ENCODE peak calls at places on chromosomes 11 and 22, in nine cellular contexts. A is GM12891; N is iPS-NIHi11; L is CD4-positive, alpha-beta T cell; W is PC-3; E is activated T-helper 9 cell treated with anti-CD3 and anti-CD28 coated beads, Interleukin-2, amount 50 U/mL, for 16 hours; F is HFF-Myc; H is IMR-90; J is MCF 10A. K is an unnamed sample.

GRCh38 chr11:71999360-71999759 is 651 bp downstream of the IL18BP start:
- DNase-seq in A (no peak), N (no peak), L (no peak), W (no peak), E (no peak), F (no peak), H (peak), J (no peak), K (no peak)

GRCh38 chr11:105577645-105578044 is 32.2 kb upstream of the GRIA4 start:
- DNase-seq in A (no peak), N (no peak), L (no peak), W (peak), E (no peak), F (no peak), H (peak), J (no peak), K (no peak)

GRCh38 chr11:73379189-73379880 is 3.1 kb downstream of the RELT start:
- DNase-seq in A (no peak), N (no peak), L (no peak), W (peak), E (no peak), F (no peak), H (no peak), J (peak), K (no peak)

GRCh38 chr11:130528301-130528651 is 79.8 kb downstream of the ADAMTS15 start:
- DNase-seq in A (no peak), N (no peak), L (no peak), W (peak), E (no peak), F (no peak), H (peak), J (no peak), K (no peak)

GRCh38 chr11:47498149-47498548 is 49.2 kb upstream of the RAPSN start:
- DNase-seq in A (no peak), N (no peak), L (no peak), W (no peak), E (no peak), F (no peak), H (no peak), J (no peak), K (no peak)

GRCh38 chr11:119538748-119539147 is 115.8 kb upstream of the THY1 start:
- DNase-seq in A (no peak), N (no peak), L (no peak), W (no peak), E (no peak), F (no peak), H (no peak), J (peak), K (no peak)

GRCh38 chr11:44304091-44305084 is 5.6 kb downstream of the ALX4 start:
- DNase-seq in A (no peak), N (no peak), L (no peak), W (no peak), E (no peak), F (no peak), H (no peak), J (no peak), K (no peak)

GRCh38 chr11:102603091-102603490 is 22.0 kb downstream of the MMP20 start:
- DNase-seq in A (no peak), N (no peak), L (no peak), W (no peak), E (no peak), F (no peak), H (peak), J (no peak), K (no peak)

GRCh38 chr22:45785458-45785857 is 113.8 kb downstream of the ATXN10 start:
- DNase-seq in A (no peak), N (no peak), L (no peak), W (peak), E (no peak), F (no peak), H (peak), J (peak), K (no peak)

GRCh38 chr11:86180860-86181259 is 63.7 kb upstream of the EED start:
- DNase-seq in A (no peak), N (no peak), L (no peak), W (no peak), E (no peak), F (no peak), H (no peak), J (no peak), K (no peak)

GRCh38 chr11:48116843-48117242 is 99.8 kb upstream of the OR4B1 start:
- DNase-seq in A (no peak), N (no peak), L (no peak), W (no peak), E (no peak), F (no peak), H (no peak), J (peak), K (no peak)

GRCh38 chr11:66044757-66045156 is 4.2 kb downstream of the GAL3ST3 start:
- DNase-seq in A (no peak), N (no peak), L (no peak), W (no peak), E (no peak), F (no peak), H (no peak), J (no peak), K (no peak)

GRCh38 chr11:119188067-119188466 is 2.8 kb downstream of the NHERF4 start:
- DNase-seq in A (peak), N (peak), L (no peak), W (no peak), E (no peak), F (no peak), H (no peak), J (no peak), K (no peak)

GRCh38 chr11:71252434-71252781 is at the start of gene SHANK2:
- DNase-seq in A (no peak), N (peak), L (no peak), W (peak), E (no peak), F (no peak), H (no peak), J (no peak), K (no peak)

GRCh38 chr11:67022341-67022933 is 497 bp upstream of the SYT12 start:
- DNase-seq in A (no peak), N (no peak), L (no peak), W (peak), E (no peak), F (no peak), H (peak), J (peak), K (no peak)

GRCh38 chr22:49164773-49165320 is 662.8 kb downstream of the BRD1 start:
- DNase-seq in A (no peak), N (no peak), L (no peak), W (no peak), E (no peak), F (no peak), H (no peak), J (no peak), K (no peak)

GRCh38 chr11:2825886-2826678 is 59.5 kb downstream of the CDKN1C start:
- DNase-seq in A (no peak), N (peak), L (no peak), W (peak), E (no peak), F (peak), H (peak), J (peak), K (no peak)

GRCh38 chr22:38034278-38034882 is 22.8 kb upstream of the PICK1 start:
- DNase-seq in A (no peak), N (peak), L (no peak), W (peak), E (no peak), F (peak), H (peak), J (peak), K (no peak)

GRCh38 chr11:57459112-57460016 is 964 bp upstream of the RTN4RL2 start:
- DNase-seq in A (no peak), N (no peak), L (peak), W (peak), E (no peak), F (no peak), H (peak), J (no peak), K (no peak)

GRCh38 chr22:17797721-17798559 is 23.7 kb upstream of the BID start:
- DNase-seq in A (peak), N (no peak), L (no peak), W (no peak), E (no peak), F (no peak), H (no peak), J (no peak), K (no peak)